ENCODE peak calls at places on chromosomes 5 and 9, in four cellular contexts. One of them, this sample, is unnamed.
A peak's percentile ranks its signal among the peaks of the same experiment; 100 is the strongest.

GRCh38 chr5:124706041-124706440 is 40.4 kb downstream of the ZNF608 start:
- DNase-seq in H1: no peak
- DNase-seq in mesendoderm: no peak
- DNase-seq in IMR-90: no peak
- DNase-seq in this sample: no peak

GRCh38 chr9:77752566-77752965 is 104.4 kb upstream of the GNA14 start:
- DNase-seq in H1: no peak
- DNase-seq in mesendoderm: no peak
- DNase-seq in IMR-90: peak; percentile 94
- DNase-seq in this sample: no peak

GRCh38 chr5:52738095-52738506 is 49.6 kb upstream of the ITGA1 start:
- DNase-seq in H1: no peak
- DNase-seq in mesendoderm: no peak
- DNase-seq in IMR-90: peak; percentile 71
- DNase-seq in this sample: no peak

GRCh38 chr5:139459451-139459934 is 3.0 kb downstream of the ECSCR start:
- DNase-seq in H1: no peak
- DNase-seq in mesendoderm: no peak
- DNase-seq in IMR-90: no peak
- DNase-seq in this sample: no peak

GRCh38 chr9:98272083-98272482 is 16.6 kb upstream of the TBC1D2 start:
- DNase-seq in H1: no peak
- DNase-seq in mesendoderm: peak; percentile 55
- DNase-seq in IMR-90: no peak
- DNase-seq in this sample: no peak

GRCh38 chr9:134617836-134618162 is 23.8 kb upstream of the COL5A1 start:
- DNase-seq in H1: no peak
- DNase-seq in mesendoderm: no peak
- DNase-seq in IMR-90: no peak
- DNase-seq in this sample: no peak

GRCh38 chr5:153953411-153953810 is 85.3 kb downstream of the FAM114A2 start:
- DNase-seq in H1: no peak
- DNase-seq in mesendoderm: no peak
- DNase-seq in IMR-90: no peak
- DNase-seq in this sample: no peak

GRCh38 chr9:75551866-75552265 is 338.6 kb upstream of the PCSK5 start:
- DNase-seq in H1: no peak
- DNase-seq in mesendoderm: no peak
- DNase-seq in IMR-90: no peak
- DNase-seq in this sample: no peak

GRCh38 chr5:54673523-54674225 is 156.1 kb downstream of the SNX18 start:
- DNase-seq in H1: no peak
- DNase-seq in mesendoderm: no peak
- DNase-seq in IMR-90: peak; percentile 36
- DNase-seq in this sample: no peak

GRCh38 chr5:42894057-42894456 is 82.4 kb upstream of the SELENOP start:
- DNase-seq in H1: peak; percentile 88
- DNase-seq in mesendoderm: peak; percentile 79
- DNase-seq in IMR-90: no peak
- DNase-seq in this sample: peak; percentile 85

GRCh38 chr5:148653271-148653839 is 972 bp downstream of the HTR4 start:
- DNase-seq in H1: no peak
- DNase-seq in mesendoderm: no peak
- DNase-seq in IMR-90: no peak
- DNase-seq in this sample: no peak

GRCh38 chr5:153672347-153673090 is 182.0 kb downstream of the GRIA1 start:
- DNase-seq in H1: no peak
- DNase-seq in mesendoderm: no peak
- DNase-seq in IMR-90: no peak
- DNase-seq in this sample: no peak

GRCh38 chr9:785997-786396 is 55.5 kb upstream of the DMRT1 start:
- DNase-seq in H1: no peak
- DNase-seq in mesendoderm: no peak
- DNase-seq in IMR-90: no peak
- DNase-seq in this sample: no peak
- H3K27ac ChIP-seq in H1: no peak overlapping the region
- H3K27ac ChIP-seq in mesendoderm: no peak overlapping the region
- H3K27ac ChIP-seq in IMR-90: no peak overlapping the region
- H3K27ac ChIP-seq in this sample: no peak overlapping the region

GRCh38 chr9:13001989-13002580 is 227.3 kb downstream of the LURAP1L start:
- DNase-seq in H1: no peak
- DNase-seq in mesendoderm: no peak
- DNase-seq in IMR-90: no peak
- DNase-seq in this sample: no peak
- H4K5ac ChIP-seq in H1: no peak overlapping the region
- H4K5ac ChIP-seq in mesendoderm: no peak overlapping the region
- H4K5ac ChIP-seq in IMR-90: no peak overlapping the region
- H4K5ac ChIP-seq in this sample: no peak overlapping the region

GRCh38 chr5:179298181-179298993 is 46.9 kb downstream of the ADAMTS2 start:
- DNase-seq in H1: no peak
- DNase-seq in mesendoderm: peak; percentile 29
- DNase-seq in IMR-90: no peak
- DNase-seq in this sample: no peak

GRCh38 chr5:179301796-179302195 is 43.5 kb downstream of the ADAMTS2 start:
- DNase-seq in H1: no peak
- DNase-seq in mesendoderm: no peak
- DNase-seq in IMR-90: no peak
- DNase-seq in this sample: no peak

GRCh38 chr5:179302499-179303185 is 42.6 kb downstream of the ADAMTS2 start:
- DNase-seq in H1: no peak
- DNase-seq in mesendoderm: no peak
- DNase-seq in IMR-90: no peak
- DNase-seq in this sample: no peak

GRCh38 chr5:179301376-179301775 is 43.9 kb downstream of the ADAMTS2 start:
- DNase-seq in H1: no peak
- DNase-seq in mesendoderm: no peak
- DNase-seq in IMR-90: no peak
- DNase-seq in this sample: no peak

DNA sequence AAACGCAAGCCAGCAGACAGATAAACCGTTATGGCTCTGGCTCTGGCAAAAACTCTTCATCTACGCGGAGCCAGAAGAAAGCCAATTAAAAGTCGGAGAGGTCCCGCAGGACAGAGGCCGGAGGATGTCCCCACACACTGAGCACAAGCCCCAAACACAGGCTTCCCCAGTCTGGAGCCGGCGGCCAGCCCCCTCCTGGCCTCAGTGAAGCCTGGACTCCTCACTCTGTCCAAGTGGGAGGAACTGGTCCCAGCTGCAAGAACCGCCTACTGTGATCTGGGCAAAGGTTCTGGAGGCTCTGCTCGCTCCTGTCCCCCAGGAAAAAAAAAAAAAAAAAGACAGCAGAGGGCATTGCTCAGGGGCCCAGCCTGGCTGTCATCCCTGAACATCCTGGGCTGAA is 44.4 kb downstream of the ADAMTS2 start:
- DNase-seq in H1: no peak
- DNase-seq in mesendoderm: no peak
- DNase-seq in IMR-90: no peak
- DNase-seq in this sample: no peak
- H3K27ac ChIP-seq in H1: no peak overlapping the region
- H3K27ac ChIP-seq in mesendoderm: no peak overlapping the region
- H3K27ac ChIP-seq in IMR-90: no peak overlapping the region
- H3K27ac ChIP-seq in this sample: no peak overlapping the region

GRCh38 chr5:108940500-108940899 is 192.8 kb downstream of the FER start:
- DNase-seq in H1: no peak
- DNase-seq in mesendoderm: no peak
- DNase-seq in IMR-90: no peak
- DNase-seq in this sample: no peak
- H4K5ac ChIP-seq in H1: no peak overlapping the region
- H4K5ac ChIP-seq in mesendoderm: no peak overlapping the region
- H4K5ac ChIP-seq in IMR-90: no peak overlapping the region
- H4K5ac ChIP-seq in this sample: no peak overlapping the region

GRCh38 chr5:142009886-142010285 is 2.9 kb downstream of the GNPDA1 start:
- DNase-seq in H1: peak; percentile 13
- DNase-seq in mesendoderm: no peak
- DNase-seq in IMR-90: no peak
- DNase-seq in this sample: no peak

GRCh38 chr5:142012186-142012785 is 541 bp downstream of the GNPDA1 start:
- DNase-seq in H1: peak; percentile 86
- DNase-seq in mesendoderm: peak; percentile 84
- DNase-seq in IMR-90: no peak
- DNase-seq in this sample: peak; percentile 78

GRCh38 chr5:142012792-142013388 is at the start of gene GNPDA1:
- DNase-seq in H1: peak; percentile 76
- DNase-seq in mesendoderm: peak; percentile 74
- DNase-seq in IMR-90: peak; percentile 72
- DNase-seq in this sample: peak; percentile 71

GRCh38 chr5:142013734-142014495 is 1.1 kb upstream of the GNPDA1 start:
- DNase-seq in H1: no peak
- DNase-seq in mesendoderm: no peak
- DNase-seq in IMR-90: peak; percentile 57
- DNase-seq in this sample: no peak

GRCh38 chr5:142011572-142012185 is 1.1 kb downstream of the GNPDA1 start:
- DNase-seq in H1: no peak
- DNase-seq in mesendoderm: no peak
- DNase-seq in IMR-90: no peak
- DNase-seq in this sample: no peak
- H3K27ac ChIP-seq in H1: no peak overlapping the region
- H3K27ac ChIP-seq in mesendoderm: no peak overlapping the region
- H3K27ac ChIP-seq in IMR-90: no peak overlapping the region
- H3K27ac ChIP-seq in this sample: no peak overlapping the region

GRCh38 chr9:4792572-4793411 is at the start of gene RCL1:
- DNase-seq in H1: peak; percentile 95
- DNase-seq in mesendoderm: peak; percentile 98
- DNase-seq in IMR-90: peak; percentile 92
- DNase-seq in this sample: peak; percentile 97
- H4K5ac ChIP-seq in H1: peak within 1 kb of the TSS; percentile 34
- H4K5ac ChIP-seq in mesendoderm: no peak within 1 kb of the TSS
- H4K5ac ChIP-seq in IMR-90: no peak within 1 kb of the TSS
- H4K5ac ChIP-seq in this sample: peak within 1 kb of the TSS; percentile 15

GRCh38 chr5:177547736-177548135 is 6.6 kb downstream of the FAM193B start:
- DNase-seq in H1: no peak
- DNase-seq in mesendoderm: no peak
- DNase-seq in IMR-90: no peak
- DNase-seq in this sample: no peak
- H3K27ac ChIP-seq in H1: peak overlapping the region; percentile 2
- H3K27ac ChIP-seq in mesendoderm: no peak overlapping the region
- H3K27ac ChIP-seq in IMR-90: peak overlapping the region; percentile 81
- H3K27ac ChIP-seq in this sample: no peak overlapping the region

DNA sequence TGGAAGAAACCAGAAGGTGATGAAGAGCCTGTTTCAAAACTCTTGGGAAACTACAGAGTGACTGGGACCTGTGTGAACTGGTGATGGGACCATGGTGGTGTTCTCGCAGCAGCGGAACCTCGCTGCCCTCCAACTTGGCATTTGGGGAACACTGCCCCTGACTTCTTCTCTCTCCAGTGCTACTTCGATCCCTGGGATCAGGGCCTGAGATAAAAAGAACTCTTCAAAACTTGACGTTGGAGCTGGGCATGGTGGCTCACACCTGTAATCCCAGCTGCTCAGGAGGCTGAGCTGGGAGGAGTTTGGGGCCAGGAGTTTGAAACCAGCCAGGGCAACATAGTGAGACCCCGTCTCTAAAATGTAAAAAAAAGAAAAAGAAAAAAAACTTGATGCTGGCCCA is 18.1 kb downstream of the PITX1 start:
- DNase-seq in H1: peak; percentile 13
- DNase-seq in mesendoderm: no peak
- DNase-seq in IMR-90: no peak
- DNase-seq in this sample: no peak
- H4K5ac ChIP-seq in H1: no peak overlapping the region
- H4K5ac ChIP-seq in mesendoderm: no peak overlapping the region
- H4K5ac ChIP-seq in IMR-90: no peak overlapping the region
- H4K5ac ChIP-seq in this sample: no peak overlapping the region

DNA sequence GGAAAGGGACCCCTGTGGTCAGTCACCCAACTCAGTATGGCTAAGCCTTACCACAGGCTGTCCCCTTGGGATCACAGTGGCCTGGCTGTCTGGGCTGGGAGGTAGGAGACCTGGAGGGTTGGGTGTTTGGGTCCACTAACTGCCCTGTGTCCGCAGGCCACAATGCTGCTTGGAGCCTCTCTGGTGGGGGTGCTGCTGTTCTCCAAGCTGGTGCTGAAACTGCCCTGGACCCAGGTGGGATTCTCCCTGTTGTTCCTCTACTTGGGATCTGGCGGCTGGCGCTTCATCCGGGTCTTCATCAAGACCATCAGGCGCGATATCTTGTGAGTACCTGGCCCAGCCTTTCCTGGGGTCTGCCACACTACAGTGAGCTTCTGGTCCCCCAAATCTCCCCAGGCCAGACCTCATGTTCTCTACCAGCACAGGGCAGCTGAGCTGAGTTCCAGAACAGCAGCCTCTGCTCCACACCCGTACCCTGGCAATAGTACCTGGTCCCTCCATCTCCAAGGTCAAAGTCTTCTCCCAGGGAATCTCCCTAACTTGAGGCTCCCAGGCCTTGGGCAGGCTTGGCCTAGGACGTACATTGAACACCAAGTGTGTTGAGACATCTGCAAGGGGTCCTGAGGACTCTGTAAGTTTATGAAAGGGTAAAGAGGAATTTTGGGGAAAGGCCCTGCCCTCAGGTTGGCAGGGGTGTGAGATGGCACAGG is 2.8 kb downstream of the SLC27A4 start:
- DNase-seq in H1: no peak
- DNase-seq in mesendoderm: no peak
- DNase-seq in IMR-90: no peak
- DNase-seq in this sample: no peak
- H3K27ac ChIP-seq in H1: no peak overlapping the region
- H3K27ac ChIP-seq in mesendoderm: no peak overlapping the region
- H3K27ac ChIP-seq in IMR-90: no peak overlapping the region
- H3K27ac ChIP-seq in this sample: no peak overlapping the region